ENCODE peak calls at places on chromosome 4, in eight cellular contexts. K, C, X, P, J, I, T and R are unnamed samples.

GRCh38 chr4:141329174-141329569 is 108.5 kb downstream of the ZNF330 start:
- DNase-seq in K (no peak), C (no peak), X (peak), P (peak), J (peak), I (no peak), T (peak), R (no peak)

GRCh38 chr4:13544556-13545393 is 467 bp upstream of the NKX3-2 start:
- DNase-seq in K (peak), C (peak), X (peak), P (peak), J (peak), I (peak), T (peak), R (peak)

GRCh38 chr4:15149234-15149841 is 147.1 kb downstream of the CPEB2 start:
- DNase-seq in K (no peak), C (no peak), X (peak), P (peak), J (no peak), I (no peak), T (peak), R (no peak)

GRCh38 chr4:185249105-185249504 is 39.7 kb downstream of the SNX25 start:
- DNase-seq in K (no peak), C (no peak), X (no peak), P (no peak), J (no peak), I (no peak), T (no peak), R (no peak)

GRCh38 chr4:40686081-40686913 is 56.6 kb upstream of the RBM47 start:
- DNase-seq in K (no peak), C (no peak), X (no peak), P (peak), J (no peak), I (no peak), T (no peak), R (no peak)

GRCh38 chr4:72909461-72909860 is 160.1 kb downstream of the COX18 start:
- DNase-seq in K (no peak), C (no peak), X (no peak), P (peak), J (no peak), I (no peak), T (no peak), R (no peak)

GRCh38 chr4:176014583-176015108 is 51.0 kb upstream of the WDR17 start:
- DNase-seq in K (no peak), C (no peak), X (no peak), P (no peak), J (no peak), I (no peak), T (no peak), R (no peak)

GRCh38 chr4:89639395-89639794 is 197.6 kb downstream of the SNCA start:
- DNase-seq in K (no peak), C (no peak), X (no peak), P (no peak), J (no peak), I (no peak), T (no peak), R (no peak)

GRCh38 chr4:25590171-25590570 is 65.5 kb upstream of the SLC34A2 start:
- DNase-seq in K (no peak), C (no peak), X (no peak), P (no peak), J (no peak), I (no peak), T (no peak), R (no peak)

GRCh38 chr4:173413043-173413442 is 14.1 kb upstream of the SCRG1 start:
- DNase-seq in K (no peak), C (no peak), X (peak), P (peak), J (no peak), I (no peak), T (peak), R (no peak)

GRCh38 chr4:11426716-11427115 is 2.0 kb downstream of the HS3ST1 start:
- DNase-seq in K (no peak), C (no peak), X (peak), P (no peak), J (no peak), I (no peak), T (no peak), R (no peak)

GRCh38 chr4:73764513-73764912 is 24.1 kb downstream of the CXCL8 start:
- DNase-seq in K (no peak), C (no peak), X (peak), P (no peak), J (no peak), I (no peak), T (peak), R (no peak)

GRCh38 chr4:177322881-177323280 is 13.2 kb downstream of the NEIL3 start:
- DNase-seq in K (no peak), C (no peak), X (peak), P (no peak), J (no peak), I (no peak), T (no peak), R (no peak)

GRCh38 chr4:177778623-177779022 is 336.4 kb upstream of the AGA start:
- DNase-seq in K (no peak), C (no peak), X (no peak), P (no peak), J (no peak), I (no peak), T (no peak), R (no peak)

GRCh38 chr4:38894340-38894982 is 26.9 kb downstream of the FAM114A1 start:
- DNase-seq in K (no peak), C (no peak), X (no peak), P (peak), J (no peak), I (no peak), T (no peak), R (no peak)

GRCh38 chr4:27692098-27692679 is 831.5 kb downstream of the STIM2 start:
- DNase-seq in K (no peak), C (no peak), X (peak), P (peak), J (no peak), I (no peak), T (peak), R (peak)

GRCh38 chr4:581753-582361 is 5.8 kb upstream of the TMEM271 start:
- DNase-seq in K (no peak), C (no peak), X (no peak), P (no peak), J (no peak), I (no peak), T (no peak), R (no peak)

GRCh38 chr4:139890810-139891209 is 225.2 kb downstream of the MGST2 start:
- DNase-seq in K (no peak), C (no peak), X (peak), P (peak), J (no peak), I (no peak), T (peak), R (no peak)

GRCh38 chr4:29565256-29565655 is 1154.9 kb upstream of the PCDH7 start:
- DNase-seq in K (no peak), C (no peak), X (no peak), P (no peak), J (no peak), I (no peak), T (no peak), R (no peak)

GRCh38 chr4:79882806-79883205 is 190.2 kb downstream of the ANTXR2 start:
- DNase-seq in K (no peak), C (no peak), X (no peak), P (peak), J (no peak), I (no peak), T (peak), R (no peak)

GRCh38 chr4:24809376-24809775 is 14.0 kb downstream of the SOD3 start:
- DNase-seq in K (no peak), C (no peak), X (no peak), P (no peak), J (no peak), I (no peak), T (no peak), R (no peak)

GRCh38 chr4:114364857-114365256 is 233.8 kb upstream of the UGT8 start:
- DNase-seq in K (no peak), C (no peak), X (peak), P (peak), J (peak), I (peak), T (peak), R (no peak)

GRCh38 chr4:101944649-101945048 is 154.1 kb downstream of the BANK1 start:
- DNase-seq in K (no peak), C (no peak), X (no peak), P (peak), J (peak), I (no peak), T (peak), R (no peak)

GRCh38 chr4:168335621-168336020 is 17.1 kb upstream of the DDX60 start:
- DNase-seq in K (no peak), C (no peak), X (peak), P (peak), J (peak), I (peak), T (no peak), R (no peak)

GRCh38 chr4:38562751-38563198 is 101.2 kb upstream of the KLF3 start:
- DNase-seq in K (no peak), C (peak), X (peak), P (peak), J (no peak), I (peak), T (peak), R (peak)

GRCh38 chr4:132065940-132066495 is 1083.1 kb upstream of the PCDH10 start:
- DNase-seq in K (no peak), C (no peak), X (peak), P (no peak), J (peak), I (no peak), T (peak), R (no peak)

GRCh38 chr4:87975466-87975865 is at the start of gene SPP1:
- DNase-seq in K (peak), C (no peak), X (peak), P (no peak), J (no peak), I (no peak), T (peak), R (no peak)

GRCh38 chr4:113499696-113500095 is 261.8 kb downstream of the CAMK2D start:
- DNase-seq in K (no peak), C (no peak), X (peak), P (peak), J (peak), I (no peak), T (peak), R (no peak)

GRCh38 chr4:5192678-5193077 is 141.4 kb downstream of the STK32B start:
- DNase-seq in K (no peak), C (no peak), X (no peak), P (no peak), J (no peak), I (no peak), T (no peak), R (no peak)
- TF ChIP-seq CTCF in K (no peak), C (no peak), X (no peak), P (no peak), J (no peak), I (no peak), T (no peak), R (no peak)

GRCh38 chr4:67460574-67460973 is 84.7 kb downstream of the CENPC start:
- DNase-seq in K (no peak), C (no peak), X (no peak), P (peak), J (no peak), I (no peak), T (no peak), R (no peak)

GRCh38 chr4:67468801-67469200 is 76.5 kb downstream of the CENPC start:
- DNase-seq in K (no peak), C (no peak), X (no peak), P (no peak), J (no peak), I (no peak), T (no peak), R (no peak)

GRCh38 chr4:67465032-67465762 is 80.1 kb downstream of the CENPC start:
- DNase-seq in K (no peak), C (no peak), X (no peak), P (peak), J (no peak), I (no peak), T (no peak), R (no peak)

DNA sequence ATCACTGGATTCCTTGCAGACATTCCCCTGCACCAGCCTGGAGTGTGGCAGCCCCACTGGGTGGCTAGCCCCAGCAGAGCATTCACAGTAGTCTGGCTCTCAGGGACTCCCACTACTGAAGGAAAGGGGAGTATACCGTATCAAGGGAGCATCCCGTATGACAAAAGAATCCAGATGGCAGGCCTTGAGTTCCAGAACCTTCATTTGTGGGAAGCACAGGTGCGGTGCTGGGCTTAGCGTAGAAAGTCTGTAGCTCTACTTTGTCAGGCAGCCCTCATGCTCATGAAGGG is 79.6 kb downstream of the CENPC start:
- DNase-seq in K (no peak), C (no peak), X (no peak), P (no peak), J (no peak), I (no peak), T (no peak), R (no peak)
- TF ChIP-seq CTCF in K (no peak), C (no peak), X (no peak), P (no peak), J (no peak), I (no peak), T (no peak), R (no peak)

DNA sequence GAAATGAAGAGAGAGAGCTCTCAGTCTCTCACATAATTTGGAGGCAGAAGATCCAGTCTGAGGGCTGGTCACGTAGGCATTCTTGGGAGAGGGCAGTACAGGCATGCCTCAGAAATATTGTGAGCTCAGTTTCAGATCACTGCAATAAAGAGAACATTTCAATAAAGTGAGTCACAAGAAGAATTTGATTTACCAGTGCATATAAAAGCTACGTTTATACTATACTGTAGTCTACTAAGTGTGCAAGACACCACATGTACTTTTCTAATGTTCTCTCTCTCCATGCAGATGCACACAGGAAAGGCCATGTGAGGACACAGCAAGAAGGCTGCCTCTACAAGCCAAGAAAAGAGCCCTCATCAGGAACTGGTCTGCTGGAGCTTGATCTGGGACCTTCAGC is 583.5 kb upstream of the FAT1 start:
- DNase-seq in K (no peak), C (no peak), X (no peak), P (peak), J (no peak), I (no peak), T (no peak), R (no peak)
- TF ChIP-seq CTCF in K (no peak), C (no peak), X (no peak), P (no peak), J (no peak), I (no peak), T (no peak), R (no peak)

DNA sequence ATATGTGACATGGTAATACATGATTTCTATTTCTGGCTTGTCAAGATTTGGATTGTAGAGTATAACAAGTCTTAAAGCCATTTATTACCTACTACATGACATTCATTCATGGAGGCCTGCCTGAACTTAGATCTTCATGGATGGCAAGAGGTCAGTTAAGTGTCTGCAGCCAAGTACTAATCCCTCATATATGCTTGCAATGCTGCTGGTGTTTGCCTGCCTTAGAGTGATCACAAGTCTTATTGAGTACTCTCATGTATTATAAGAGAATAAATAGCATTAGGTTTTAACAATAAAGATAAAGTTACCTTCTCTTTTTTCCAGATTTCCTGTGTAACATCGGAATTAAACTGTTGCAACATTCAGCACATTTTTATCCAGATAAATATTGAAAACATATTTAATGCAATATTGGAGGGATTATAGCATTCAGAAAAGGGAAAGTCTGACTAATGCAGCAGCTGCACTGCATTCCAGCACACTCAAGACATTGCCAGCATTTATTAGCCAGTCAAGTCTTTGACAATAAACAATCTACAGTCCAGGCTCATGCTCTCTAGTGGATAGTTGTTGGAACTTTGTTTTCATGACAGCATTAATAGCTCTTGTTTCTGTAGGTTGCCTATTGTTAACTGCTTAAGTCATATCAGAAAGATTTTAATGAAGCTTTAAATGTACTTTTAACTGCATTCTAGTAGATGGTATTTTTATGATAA is 737.1 kb downstream of the FAT4 start:
- DNase-seq in K (no peak), C (no peak), X (peak), P (peak), J (peak), I (no peak), T (peak), R (no peak)
- TF ChIP-seq CTCF in K (no peak), C (no peak), X (peak), P (peak), J (peak), I (no peak), T (peak), R (no peak)

GRCh38 chr4:45437381-45437780 is 686.5 kb downstream of the GABRG1 start:
- DNase-seq in K (no peak), C (no peak), X (no peak), P (no peak), J (no peak), I (no peak), T (no peak), R (no peak)

GRCh38 chr4:45438047-45438446 is 685.8 kb downstream of the GABRG1 start:
- DNase-seq in K (no peak), C (no peak), X (no peak), P (no peak), J (no peak), I (peak), T (no peak), R (no peak)

GRCh38 chr4:45442466-45442865 is 681.4 kb downstream of the GABRG1 start:
- DNase-seq in K (peak), C (no peak), X (peak), P (no peak), J (no peak), I (no peak), T (peak), R (peak)
- TF ChIP-seq CTCF in K (peak), C (no peak), X (peak), P (no peak), J (peak), I (no peak), T (peak), R (no peak)

GRCh38 chr4:124322234-124322831 is 390.2 kb downstream of the ANKRD50 start:
- DNase-seq in K (no peak), C (no peak), X (peak), P (peak), J (no peak), I (no peak), T (peak), R (no peak)

GRCh38 chr4:124318292-124318691 is 394.2 kb downstream of the ANKRD50 start:
- DNase-seq in K (no peak), C (no peak), X (no peak), P (no peak), J (no peak), I (no peak), T (no peak), R (no peak)

GRCh38 chr4:124325676-124326075 is 386.9 kb downstream of the ANKRD50 start:
- DNase-seq in K (no peak), C (no peak), X (no peak), P (no peak), J (no peak), I (no peak), T (no peak), R (no peak)

DNA sequence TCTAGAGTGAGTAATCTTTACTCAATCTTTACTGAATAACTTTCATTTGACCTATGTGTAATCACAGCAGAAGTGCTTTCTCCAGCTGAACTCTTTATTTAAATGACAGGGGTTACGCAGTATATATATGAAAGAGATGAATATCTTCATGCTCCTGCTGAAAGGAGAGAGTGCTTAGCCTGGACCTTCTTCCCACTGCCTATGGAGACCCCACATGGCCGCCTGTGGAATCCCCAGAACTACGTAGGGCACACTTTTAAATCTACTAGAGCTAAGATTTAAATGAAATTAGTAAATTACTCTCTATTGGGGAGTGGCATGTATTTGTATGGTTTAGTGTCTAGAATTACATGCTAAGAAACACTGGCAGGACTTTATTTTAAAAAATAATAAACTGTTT is 391.2 kb downstream of the ANKRD50 start:
- DNase-seq in K (no peak), C (no peak), X (peak), P (no peak), J (no peak), I (no peak), T (no peak), R (no peak)
- TF ChIP-seq CTCF in K (no peak), C (no peak), X (peak), P (no peak), J (no peak), I (no peak), T (no peak), R (no peak)

DNA sequence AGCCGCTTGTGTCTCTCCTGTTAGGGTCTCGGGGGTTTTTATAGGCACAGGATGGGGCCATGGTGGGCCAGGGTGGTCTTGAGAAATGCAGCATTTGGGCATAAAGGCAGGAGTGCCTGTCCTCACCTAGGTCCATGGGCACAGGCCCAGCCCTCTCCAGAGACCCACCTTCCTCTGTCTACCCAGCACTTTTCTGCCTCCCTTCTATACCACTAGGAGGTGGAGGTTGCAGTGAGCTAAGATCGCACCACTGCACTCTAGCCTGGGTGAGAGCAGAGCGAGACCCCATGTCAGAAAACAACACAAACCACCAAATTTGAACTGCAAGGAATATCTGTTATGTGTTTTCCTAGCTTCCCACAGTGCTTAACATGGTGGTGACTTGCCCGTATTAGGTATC is 38.0 kb downstream of the MOB1B start:
- DNase-seq in K (no peak), C (no peak), X (no peak), P (no peak), J (no peak), I (no peak), T (no peak), R (no peak)
- TF ChIP-seq CTCF in K (no peak), C (no peak), X (no peak), P (no peak), J (no peak), I (no peak), T (no peak), R (no peak)

DNA sequence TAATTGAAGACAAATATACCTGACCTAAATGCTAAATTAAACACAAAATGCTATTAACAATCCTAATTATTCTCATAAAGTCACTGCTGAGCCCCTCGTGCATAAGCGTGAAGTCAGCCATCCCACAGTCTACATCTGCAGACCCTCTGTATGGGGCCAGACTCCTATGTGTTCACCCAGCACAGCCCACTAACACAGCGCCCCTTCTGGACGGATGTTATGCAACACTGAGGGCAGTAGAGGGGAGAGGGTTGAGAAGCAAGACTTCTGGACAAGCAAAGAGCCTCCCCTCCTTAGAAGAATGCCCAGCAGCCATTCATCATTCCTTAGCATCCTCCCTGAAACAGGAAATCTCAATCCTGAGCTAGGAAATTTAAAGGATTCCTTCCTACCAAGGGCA is 7.9 kb downstream of the TRPC3 start:
- DNase-seq in K (peak), C (no peak), X (no peak), P (no peak), J (no peak), I (no peak), T (no peak), R (no peak)
- TF ChIP-seq CTCF in K (no peak), C (no peak), X (peak), P (peak), J (peak), I (no peak), T (peak), R (no peak)